ENCODE peak calls at places on chromosomes 16 and 17, in nine cellular contexts. A is HFF-Myc; X is astrocyte of the hippocampus; F is RWPE1; Y is G401; S is GM04504; V is H54; K is fibroblast of mammary gland; Z is central memory CD4-positive, alpha-beta T cell. H is an unnamed sample.

GRCh38 chr17:57916925-57917858 is 38.0 kb downstream of the CUEDC1 start:
- DNase-seq in A (no peak), X (no peak), F (no peak), Y (no peak), S (no peak), V (no peak), K (no peak), Z (peak), H (no peak)

GRCh38 chr17:79804856-79805696 is 8.2 kb upstream of the CBX8 start:
- DNase-seq in A (no peak), X (no peak), F (no peak), Y (no peak), S (no peak), V (no peak), K (no peak), Z (no peak), H (no peak)

GRCh38 chr16:86858501-86858900 is 280.2 kb downstream of the FOXL1 start:
- DNase-seq in A (no peak), X (no peak), F (no peak), Y (no peak), S (no peak), V (no peak), K (no peak), Z (no peak), H (peak)

GRCh38 chr17:44360144-44360533 is 3.5 kb downstream of the FAM171A2 start:
- DNase-seq in A (no peak), X (no peak), F (no peak), Y (no peak), S (no peak), V (no peak), K (no peak), Z (no peak), H (no peak)

GRCh38 chr16:1781758-1782407 is 488 bp downstream of the SPSB3 start:
- DNase-seq in A (no peak), X (peak), F (peak), Y (no peak), S (no peak), V (peak), K (no peak), Z (peak), H (peak)

GRCh38 chr16:49469930-49470451 is 96.4 kb downstream of the C16orf78 start:
- DNase-seq in A (no peak), X (no peak), F (no peak), Y (no peak), S (no peak), V (no peak), K (no peak), Z (no peak), H (no peak)

GRCh38 chr16:57475711-57476339 is 10.5 kb downstream of the DOK4 start:
- DNase-seq in A (no peak), X (peak), F (no peak), Y (peak), S (no peak), V (peak), K (peak), Z (peak), H (peak)

GRCh38 chr17:43952724-43953666 is 745 bp downstream of the PYY start:
- DNase-seq in A (no peak), X (no peak), F (no peak), Y (no peak), S (no peak), V (no peak), K (no peak), Z (no peak), H (peak)

GRCh38 chr17:31549121-31549524 is 157.6 kb downstream of the RAB11FIP4 start:
- DNase-seq in A (no peak), X (peak), F (peak), Y (peak), S (no peak), V (no peak), K (peak), Z (no peak), H (peak)

GRCh38 chr16:1090620-1091587 is 5.1 kb downstream of the C1QTNF8 start:
- DNase-seq in A (no peak), X (no peak), F (no peak), Y (no peak), S (no peak), V (no peak), K (no peak), Z (no peak), H (peak)

GRCh38 chr17:49996495-49997255 is 1.7 kb upstream of the DLX3 start:
- DNase-seq in A (no peak), X (peak), F (peak), Y (no peak), S (no peak), V (peak), K (peak), Z (no peak), H (peak)

GRCh38 chr17:58668598-58668935 is 23.3 kb downstream of the TEX14 start:
- DNase-seq in A (no peak), X (no peak), F (no peak), Y (no peak), S (no peak), V (no peak), K (no peak), Z (no peak), H (no peak)

GRCh38 chr17:82257473-82257872 is 16.0 kb downstream of the CSNK1D start:
- DNase-seq in A (no peak), X (peak), F (no peak), Y (peak), S (no peak), V (no peak), K (peak), Z (peak), H (peak)

GRCh38 chr17:41971721-41972523 is 5.3 kb downstream of the CNP start:
- DNase-seq in A (no peak), X (no peak), F (no peak), Y (no peak), S (no peak), V (no peak), K (no peak), Z (no peak), H (no peak)

GRCh38 chr16:21622545-21622944 is 23.2 kb downstream of the METTL9 start:
- DNase-seq in A (no peak), X (no peak), F (no peak), Y (no peak), S (no peak), V (no peak), K (no peak), Z (no peak), H (no peak)

GRCh38 chr17:48542956-48543853 is 1.7 kb downstream of the HOXB2 start:
- DNase-seq in A (no peak), X (peak), F (no peak), Y (no peak), S (no peak), V (no peak), K (no peak), Z (peak), H (peak)

GRCh38 chr17:47735536-47736011 is 2.5 kb downstream of the TBX21 start:
- DNase-seq in A (no peak), X (no peak), F (no peak), Y (no peak), S (no peak), V (no peak), K (no peak), Z (peak), H (no peak)

GRCh38 chr16:88639231-88640038 is 1.1 kb downstream of the IL17C start:
- DNase-seq in A (no peak), X (no peak), F (no peak), Y (no peak), S (no peak), V (no peak), K (no peak), Z (no peak), H (peak)

GRCh38 chr16:64167851-64168770 is 953.8 kb downstream of the CDH11 start:
- DNase-seq in A (no peak), X (no peak), F (no peak), Y (no peak), S (no peak), V (no peak), K (no peak), Z (no peak), H (no peak)

GRCh38 chr16:1559446-1559975 is 26.0 kb downstream of the TMEM204 start:
- DNase-seq in A (no peak), X (no peak), F (no peak), Y (no peak), S (no peak), V (no peak), K (no peak), Z (peak), H (no peak)

GRCh38 chr17:66542967-66543525 is 240.6 kb downstream of the PRKCA start:
- DNase-seq in A (no peak), X (peak), F (no peak), Y (no peak), S (no peak), V (peak), K (peak), Z (no peak), H (no peak)

GRCh38 chr16:66026211-66026610 is 340.3 kb upstream of the CDH5 start:
- DNase-seq in A (no peak), X (no peak), F (no peak), Y (peak), S (no peak), V (no peak), K (peak), Z (no peak), H (peak)

GRCh38 chr17:47243737-47244598 is 9.7 kb upstream of the ITGB3 start:
- DNase-seq in A (no peak), X (no peak), F (no peak), Y (no peak), S (no peak), V (no peak), K (no peak), Z (no peak), H (no peak)